ENCODE peak calls at places on chromosomes 3 and 15, in seven cellular contexts. One of them, this sample, is unnamed.
A peak's percentile ranks its signal among the peaks of the same experiment; 100 is the strongest.

GRCh38 chr15:101389362-101389761 is 94.3 kb upstream of the SNRPA1 start:
- DNase-seq in IMR-90: no peak
- DNase-seq in Peyer's patch: no peak
- DNase-seq in uterus: no peak
- DNase-seq in CD8-positive, alpha-beta T cell: no peak
- DNase-seq in lower lobe of right lung: no peak
- DNase-seq in heart right ventricle: no peak
- DNase-seq in this sample: peak; percentile 61

GRCh38 chr3:10011644-10012043 is 14.6 kb upstream of the FANCD2 start:
- DNase-seq in IMR-90: no peak
- DNase-seq in Peyer's patch: no peak
- DNase-seq in uterus: peak; percentile 29
- DNase-seq in CD8-positive, alpha-beta T cell: no peak
- DNase-seq in lower lobe of right lung: no peak
- DNase-seq in heart right ventricle: no peak
- DNase-seq in this sample: no peak

GRCh38 chr3:190345878-190346277 is 23.6 kb upstream of the CLDN1 start:
- DNase-seq in IMR-90: no peak
- DNase-seq in Peyer's patch: no peak
- DNase-seq in uterus: no peak
- DNase-seq in CD8-positive, alpha-beta T cell: no peak
- DNase-seq in lower lobe of right lung: no peak
- DNase-seq in heart right ventricle: no peak
- DNase-seq in this sample: no peak

GRCh38 chr3:48957006-48957705 is 32.9 kb upstream of the P4HTM start:
- DNase-seq in IMR-90: no peak
- DNase-seq in Peyer's patch: no peak
- DNase-seq in uterus: no peak
- DNase-seq in CD8-positive, alpha-beta T cell: no peak
- DNase-seq in lower lobe of right lung: no peak
- DNase-seq in heart right ventricle: no peak
- DNase-seq in this sample: no peak

GRCh38 chr3:107235923-107236315 is 141.3 kb upstream of the CCDC54 start:
- DNase-seq in IMR-90: peak; percentile 89
- DNase-seq in Peyer's patch: peak; percentile 60
- DNase-seq in uterus: peak; percentile 64
- DNase-seq in CD8-positive, alpha-beta T cell: peak; percentile 52
- DNase-seq in lower lobe of right lung: no peak
- DNase-seq in heart right ventricle: no peak
- DNase-seq in this sample: no peak

GRCh38 chr3:172106989-172107388 is 67.6 kb downstream of the FNDC3B start:
- DNase-seq in IMR-90: no peak
- DNase-seq in Peyer's patch: peak; percentile 83
- DNase-seq in uterus: no peak
- DNase-seq in CD8-positive, alpha-beta T cell: peak; percentile 57
- DNase-seq in lower lobe of right lung: peak; percentile 70
- DNase-seq in heart right ventricle: no peak
- DNase-seq in this sample: peak; percentile 79

GRCh38 chr3:134317106-134317947 is 56.9 kb downstream of the AMOTL2 start:
- DNase-seq in IMR-90: no peak
- DNase-seq in Peyer's patch: no peak
- DNase-seq in uterus: no peak
- DNase-seq in CD8-positive, alpha-beta T cell: no peak
- DNase-seq in lower lobe of right lung: no peak
- DNase-seq in heart right ventricle: no peak
- DNase-seq in this sample: no peak

GRCh38 chr3:53422954-53423708 is 71.3 kb upstream of the CACNA1D start:
- DNase-seq in IMR-90: no peak
- DNase-seq in Peyer's patch: peak; percentile 55
- DNase-seq in uterus: no peak
- DNase-seq in CD8-positive, alpha-beta T cell: no peak
- DNase-seq in lower lobe of right lung: no peak
- DNase-seq in heart right ventricle: no peak
- DNase-seq in this sample: no peak

GRCh38 chr3:185060655-185061054 is 92.2 kb downstream of the C3orf70 start:
- DNase-seq in IMR-90: no peak
- DNase-seq in Peyer's patch: no peak
- DNase-seq in uterus: no peak
- DNase-seq in CD8-positive, alpha-beta T cell: no peak
- DNase-seq in lower lobe of right lung: no peak
- DNase-seq in heart right ventricle: no peak
- DNase-seq in this sample: no peak

GRCh38 chr3:82000773-82001172 is 239.3 kb upstream of the GBE1 start:
- DNase-seq in IMR-90: no peak
- DNase-seq in Peyer's patch: no peak
- DNase-seq in uterus: no peak
- DNase-seq in CD8-positive, alpha-beta T cell: no peak
- DNase-seq in lower lobe of right lung: no peak
- DNase-seq in heart right ventricle: no peak
- DNase-seq in this sample: no peak

GRCh38 chr3:30084971-30085403 is 521.4 kb upstream of the TGFBR2 start:
- DNase-seq in IMR-90: no peak
- DNase-seq in Peyer's patch: no peak
- DNase-seq in uterus: no peak
- DNase-seq in CD8-positive, alpha-beta T cell: no peak
- DNase-seq in lower lobe of right lung: no peak
- DNase-seq in heart right ventricle: no peak
- DNase-seq in this sample: no peak

GRCh38 chr15:83209333-83209732 is 1.7 kb upstream of the HDGFL3 start:
- DNase-seq in IMR-90: no peak
- DNase-seq in Peyer's patch: no peak
- DNase-seq in uterus: no peak
- DNase-seq in CD8-positive, alpha-beta T cell: no peak
- DNase-seq in lower lobe of right lung: no peak
- DNase-seq in heart right ventricle: no peak
- DNase-seq in this sample: no peak

GRCh38 chr3:174441588-174442316 is 417.4 kb upstream of the NAALADL2 start:
- DNase-seq in IMR-90: no peak
- DNase-seq in Peyer's patch: no peak
- DNase-seq in uterus: no peak
- DNase-seq in CD8-positive, alpha-beta T cell: no peak
- DNase-seq in lower lobe of right lung: no peak
- DNase-seq in heart right ventricle: no peak
- DNase-seq in this sample: no peak

GRCh38 chr3:105394177-105394576 is 27.5 kb downstream of the ALCAM start:
- DNase-seq in IMR-90: no peak
- DNase-seq in Peyer's patch: no peak
- DNase-seq in uterus: no peak
- DNase-seq in CD8-positive, alpha-beta T cell: no peak
- DNase-seq in lower lobe of right lung: no peak
- DNase-seq in heart right ventricle: no peak
- DNase-seq in this sample: no peak

GRCh38 chr3:107308716-107309115 is 68.5 kb upstream of the CCDC54 start:
- DNase-seq in IMR-90: no peak
- DNase-seq in Peyer's patch: no peak
- DNase-seq in uterus: no peak
- DNase-seq in CD8-positive, alpha-beta T cell: no peak
- DNase-seq in lower lobe of right lung: no peak
- DNase-seq in heart right ventricle: no peak
- DNase-seq in this sample: no peak

GRCh38 chr3:138442433-138442832 is 8.0 kb downstream of the ESYT3 start:
- DNase-seq in IMR-90: peak; percentile 60
- DNase-seq in Peyer's patch: peak; percentile 61
- DNase-seq in uterus: no peak
- DNase-seq in CD8-positive, alpha-beta T cell: no peak
- DNase-seq in lower lobe of right lung: no peak
- DNase-seq in heart right ventricle: no peak
- DNase-seq in this sample: no peak

GRCh38 chr3:159852821-159853505 is 135.7 kb upstream of the IL12A start:
- DNase-seq in IMR-90: peak; percentile 56
- DNase-seq in Peyer's patch: no peak
- DNase-seq in uterus: peak; percentile 55
- DNase-seq in CD8-positive, alpha-beta T cell: no peak
- DNase-seq in lower lobe of right lung: peak; percentile 82
- DNase-seq in heart right ventricle: peak; percentile 76
- DNase-seq in this sample: peak; percentile 81

GRCh38 chr3:65703026-65703425 is 335.7 kb downstream of the MAGI1 start:
- DNase-seq in IMR-90: no peak
- DNase-seq in Peyer's patch: no peak
- DNase-seq in uterus: no peak
- DNase-seq in CD8-positive, alpha-beta T cell: no peak
- DNase-seq in lower lobe of right lung: no peak
- DNase-seq in heart right ventricle: no peak
- DNase-seq in this sample: no peak

GRCh38 chr3:176693416-176693815 is 503.9 kb downstream of the TBL1XR1 start:
- DNase-seq in IMR-90: no peak
- DNase-seq in Peyer's patch: no peak
- DNase-seq in uterus: no peak
- DNase-seq in CD8-positive, alpha-beta T cell: no peak
- DNase-seq in lower lobe of right lung: no peak
- DNase-seq in heart right ventricle: no peak
- DNase-seq in this sample: no peak

GRCh38 chr3:64290864-64291263 is 65.6 kb upstream of the PRICKLE2 start:
- DNase-seq in IMR-90: no peak
- DNase-seq in Peyer's patch: no peak
- DNase-seq in uterus: no peak
- DNase-seq in CD8-positive, alpha-beta T cell: no peak
- DNase-seq in lower lobe of right lung: no peak
- DNase-seq in heart right ventricle: no peak
- DNase-seq in this sample: no peak

GRCh38 chr3:49930241-49930690 is 655 bp upstream of the MON1A start:
- DNase-seq in IMR-90: no peak
- DNase-seq in Peyer's patch: no peak
- DNase-seq in uterus: no peak
- DNase-seq in CD8-positive, alpha-beta T cell: no peak
- DNase-seq in lower lobe of right lung: no peak
- DNase-seq in heart right ventricle: no peak
- DNase-seq in this sample: no peak

DNA sequence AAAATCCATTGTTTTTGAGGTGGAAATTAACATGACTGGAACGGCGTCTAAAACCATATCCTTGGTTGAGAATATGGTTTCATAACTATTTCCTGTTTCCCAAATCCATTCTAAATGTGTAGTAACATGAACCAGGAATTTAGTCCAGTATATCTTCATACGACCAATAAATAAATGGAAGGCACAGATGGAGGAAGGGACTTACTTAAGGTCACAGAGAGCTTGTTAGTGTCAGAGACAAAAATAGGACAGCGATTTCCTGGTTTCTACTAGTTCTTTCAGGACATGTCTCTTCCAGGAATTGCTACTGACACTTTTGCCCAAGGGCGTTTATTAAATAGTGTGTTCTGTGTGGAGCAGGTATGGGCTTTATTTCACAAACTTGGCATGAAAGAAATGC is 41.2 kb downstream of the HES1 start:
- DNase-seq in IMR-90: no peak
- DNase-seq in Peyer's patch: no peak
- DNase-seq in uterus: no peak
- DNase-seq in CD8-positive, alpha-beta T cell: no peak
- DNase-seq in lower lobe of right lung: no peak
- DNase-seq in heart right ventricle: no peak
- DNase-seq in this sample: no peak
- H3K27ac ChIP-seq in IMR-90: no peak overlapping the region
- H3K27ac ChIP-seq in Peyer's patch: no peak overlapping the region
- H3K27ac ChIP-seq in uterus: no peak overlapping the region
- H3K27ac ChIP-seq in CD8-positive, alpha-beta T cell: no peak overlapping the region
- H3K27ac ChIP-seq in lower lobe of right lung: no peak overlapping the region
- H3K27ac ChIP-seq in heart right ventricle: no peak overlapping the region
- H3K27ac ChIP-seq in this sample: no peak overlapping the region

GRCh38 chr3:126987129-126987528 is 4.2 kb downstream of the PLXNA1 start:
- DNase-seq in IMR-90: no peak
- DNase-seq in Peyer's patch: no peak
- DNase-seq in uterus: no peak
- DNase-seq in CD8-positive, alpha-beta T cell: no peak
- DNase-seq in lower lobe of right lung: no peak
- DNase-seq in heart right ventricle: peak; percentile 16
- DNase-seq in this sample: no peak

GRCh38 chr3:126984391-126985142 is 1.7 kb downstream of the PLXNA1 start:
- DNase-seq in IMR-90: no peak
- DNase-seq in Peyer's patch: no peak
- DNase-seq in uterus: no peak
- DNase-seq in CD8-positive, alpha-beta T cell: no peak
- DNase-seq in lower lobe of right lung: no peak
- DNase-seq in heart right ventricle: peak; percentile 14
- DNase-seq in this sample: no peak

GRCh38 chr3:126983653-126984390 is 907 bp downstream of the PLXNA1 start:
- DNase-seq in IMR-90: no peak
- DNase-seq in Peyer's patch: peak; percentile 60
- DNase-seq in uterus: no peak
- DNase-seq in CD8-positive, alpha-beta T cell: peak; percentile 39
- DNase-seq in lower lobe of right lung: no peak
- DNase-seq in heart right ventricle: peak; percentile 30
- DNase-seq in this sample: peak; percentile 89

GRCh38 chr3:126986001-126986400 is 3.1 kb downstream of the PLXNA1 start:
- DNase-seq in IMR-90: peak; percentile 17
- DNase-seq in Peyer's patch: no peak
- DNase-seq in uterus: no peak
- DNase-seq in CD8-positive, alpha-beta T cell: no peak
- DNase-seq in lower lobe of right lung: no peak
- DNase-seq in heart right ventricle: no peak
- DNase-seq in this sample: no peak

GRCh38 chr3:126985143-126985985 is 2.4 kb downstream of the PLXNA1 start:
- DNase-seq in IMR-90: no peak
- DNase-seq in Peyer's patch: no peak
- DNase-seq in uterus: no peak
- DNase-seq in CD8-positive, alpha-beta T cell: no peak
- DNase-seq in lower lobe of right lung: no peak
- DNase-seq in heart right ventricle: peak; percentile 13
- DNase-seq in this sample: no peak
- H3K4me3 ChIP-seq in IMR-90: no peak overlapping the region
- H3K4me3 ChIP-seq in Peyer's patch: no peak overlapping the region
- H3K4me3 ChIP-seq in uterus: no peak overlapping the region
- H3K4me3 ChIP-seq in CD8-positive, alpha-beta T cell: no peak overlapping the region
- H3K4me3 ChIP-seq in lower lobe of right lung: peak overlapping the region; percentile 66
- H3K4me3 ChIP-seq in heart right ventricle: no peak overlapping the region
- H3K4me3 ChIP-seq in this sample: no peak overlapping the region

DNA sequence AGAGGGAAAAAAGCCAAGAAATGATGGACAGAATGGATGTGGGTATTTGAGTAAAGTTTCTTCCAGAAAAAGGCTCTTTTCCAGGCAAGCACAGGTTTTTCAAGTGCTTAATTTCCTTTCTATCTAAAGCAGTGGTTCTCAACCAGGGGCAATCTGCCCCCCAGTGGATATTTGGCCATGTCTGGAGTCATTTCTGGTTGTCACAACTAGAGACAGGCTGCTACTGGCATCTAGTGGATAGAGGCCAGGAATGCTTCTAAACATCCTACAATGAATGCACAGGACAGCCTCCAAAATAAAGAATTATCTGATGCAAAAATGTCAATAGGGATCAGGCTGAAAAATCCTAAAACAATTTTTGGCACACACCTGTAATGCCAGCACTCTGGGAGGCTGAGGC is 23.9 kb downstream of the SEC22C start:
- DNase-seq in IMR-90: no peak
- DNase-seq in Peyer's patch: peak; percentile 69
- DNase-seq in uterus: no peak
- DNase-seq in CD8-positive, alpha-beta T cell: no peak
- DNase-seq in lower lobe of right lung: no peak
- DNase-seq in heart right ventricle: no peak
- DNase-seq in this sample: no peak
- TF ChIP-seq CTCF in IMR-90: no peak
- TF ChIP-seq CTCF in Peyer's patch: peak; percentile 38
- TF ChIP-seq CTCF in uterus: no peak
- TF ChIP-seq CTCF in CD8-positive, alpha-beta T cell: peak; percentile 49
- TF ChIP-seq CTCF in lower lobe of right lung: peak; percentile 52
- TF ChIP-seq CTCF in heart right ventricle: peak; percentile 20
- TF ChIP-seq CTCF in this sample: peak; percentile 14

DNA sequence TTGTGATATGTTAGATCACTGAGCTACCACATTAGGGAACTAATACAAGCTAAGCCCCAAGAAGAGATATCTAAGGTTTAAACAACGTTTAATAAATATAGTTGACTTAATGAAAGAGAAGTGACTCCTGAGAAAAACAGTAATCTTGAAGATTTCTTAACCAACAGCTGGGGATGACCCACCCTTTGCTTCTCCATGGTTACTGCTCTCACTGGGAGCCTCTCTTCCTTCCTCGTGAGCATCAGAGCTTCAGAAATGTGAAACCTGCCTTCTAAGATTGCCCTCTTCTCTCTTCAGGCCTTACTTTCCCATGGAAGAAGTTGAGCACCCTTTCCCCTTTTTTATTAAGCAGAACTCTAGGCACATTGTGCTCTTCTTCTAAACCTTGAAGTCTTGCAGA is 132.2 kb upstream of the NR2E3 start:
- DNase-seq in IMR-90: no peak
- DNase-seq in Peyer's patch: no peak
- DNase-seq in uterus: no peak
- DNase-seq in CD8-positive, alpha-beta T cell: no peak
- DNase-seq in lower lobe of right lung: no peak
- DNase-seq in heart right ventricle: no peak
- DNase-seq in this sample: no peak
- H3K27ac ChIP-seq in IMR-90: no peak overlapping the region
- H3K27ac ChIP-seq in Peyer's patch: no peak overlapping the region
- H3K27ac ChIP-seq in uterus: peak overlapping the region; percentile 80
- H3K27ac ChIP-seq in CD8-positive, alpha-beta T cell: no peak overlapping the region
- H3K27ac ChIP-seq in lower lobe of right lung: no peak overlapping the region
- H3K27ac ChIP-seq in heart right ventricle: peak overlapping the region; percentile 72
- H3K27ac ChIP-seq in this sample: peak overlapping the region; percentile 30